ENCODE peak calls at places on chromosomes 5 and 9, in ten cellular contexts. One of them, this sample, is unnamed.

GRCh38 chr5:52657231-52657645 is 130.5 kb upstream of the ITGA1 start:
- DNase-seq in IMR-90: peak; percentile 58
- DNase-seq in GM12878: no peak
- DNase-seq in SK-N-SH: peak; percentile 12
- DNase-seq in astrocyte: peak; percentile 26
- DNase-seq in keratinocyte: no peak
- DNase-seq in MM.1S: peak; percentile 69
- DNase-seq in HepG2: peak; percentile 18
- DNase-seq in HCT116: peak; percentile 42
- DNase-seq in colonic mucosa: no peak
- DNase-seq in this sample: no peak

GRCh38 chr5:154271936-154272514 is 81.5 kb downstream of the GALNT10 start:
- DNase-seq in HCT116: no peak
- DNase-seq in colonic mucosa: no peak
- DNase-seq in IMR-90: no peak
- DNase-seq in HepG2: no peak
- DNase-seq in SK-N-SH: no peak
- DNase-seq in GM12878: no peak
- DNase-seq in keratinocyte: no peak
- DNase-seq in astrocyte: no peak
- DNase-seq in MM.1S: no peak
- DNase-seq in this sample: no peak

GRCh38 chr9:104970588-104970987 is 42.6 kb upstream of the ABCA1 start:
- DNase-seq in keratinocyte: no peak
- DNase-seq in HCT116: no peak
- DNase-seq in SK-N-SH: no peak
- DNase-seq in HepG2: no peak
- DNase-seq in colonic mucosa: no peak
- DNase-seq in astrocyte: peak; percentile 36
- DNase-seq in GM12878: no peak
- DNase-seq in IMR-90: peak; percentile 34
- DNase-seq in MM.1S: no peak
- DNase-seq in this sample: no peak

GRCh38 chr5:153959134-153959957 is 79.4 kb downstream of the FAM114A2 start:
- DNase-seq in astrocyte: peak; percentile 61
- DNase-seq in GM12878: no peak
- DNase-seq in HepG2: no peak
- DNase-seq in colonic mucosa: no peak
- DNase-seq in MM.1S: no peak
- DNase-seq in keratinocyte: no peak
- DNase-seq in IMR-90: peak; percentile 45
- DNase-seq in SK-N-SH: no peak
- DNase-seq in HCT116: no peak
- DNase-seq in this sample: no peak

GRCh38 chr5:117681855-117682254 is 1107.2 kb upstream of the SEMA6A start:
- DNase-seq in HCT116: no peak
- DNase-seq in SK-N-SH: peak; percentile 21
- DNase-seq in keratinocyte: no peak
- DNase-seq in MM.1S: no peak
- DNase-seq in IMR-90: no peak
- DNase-seq in HepG2: no peak
- DNase-seq in GM12878: no peak
- DNase-seq in colonic mucosa: no peak
- DNase-seq in astrocyte: no peak
- DNase-seq in this sample: no peak

GRCh38 chr9:124835026-124835501 is 18.2 kb upstream of the WDR38 start:
- DNase-seq in SK-N-SH: peak; percentile 91
- DNase-seq in HepG2: peak; percentile 36
- DNase-seq in IMR-90: peak; percentile 79
- DNase-seq in colonic mucosa: peak; percentile 38
- DNase-seq in keratinocyte: no peak
- DNase-seq in MM.1S: no peak
- DNase-seq in GM12878: no peak
- DNase-seq in astrocyte: peak; percentile 70
- DNase-seq in HCT116: no peak
- DNase-seq in this sample: peak; percentile 86

GRCh38 chr5:174528821-174529544 is 195.4 kb upstream of the MSX2 start:
- DNase-seq in GM12878: no peak
- DNase-seq in keratinocyte: no peak
- DNase-seq in HCT116: no peak
- DNase-seq in colonic mucosa: no peak
- DNase-seq in IMR-90: peak; percentile 28
- DNase-seq in astrocyte: no peak
- DNase-seq in MM.1S: no peak
- DNase-seq in SK-N-SH: no peak
- DNase-seq in HepG2: no peak
- DNase-seq in this sample: no peak

GRCh38 chr9:92964981-92965758 is 17.8 kb downstream of the FGD3 start:
- DNase-seq in HCT116: no peak
- DNase-seq in colonic mucosa: no peak
- DNase-seq in HepG2: no peak
- DNase-seq in SK-N-SH: no peak
- DNase-seq in astrocyte: no peak
- DNase-seq in keratinocyte: no peak
- DNase-seq in IMR-90: no peak
- DNase-seq in MM.1S: no peak
- DNase-seq in GM12878: no peak
- DNase-seq in this sample: peak; percentile 81

GRCh38 chr9:11973011-11973410 is 720.2 kb upstream of the TYRP1 start:
- DNase-seq in IMR-90: no peak
- DNase-seq in SK-N-SH: no peak
- DNase-seq in HepG2: no peak
- DNase-seq in GM12878: no peak
- DNase-seq in MM.1S: no peak
- DNase-seq in colonic mucosa: no peak
- DNase-seq in astrocyte: peak; percentile 0
- DNase-seq in HCT116: no peak
- DNase-seq in keratinocyte: no peak
- DNase-seq in this sample: no peak

GRCh38 chr9:110897899-110898298 is 140.4 kb downstream of the LPAR1 start:
- DNase-seq in IMR-90: peak; percentile 40
- DNase-seq in colonic mucosa: no peak
- DNase-seq in keratinocyte: no peak
- DNase-seq in astrocyte: no peak
- DNase-seq in MM.1S: no peak
- DNase-seq in HCT116: no peak
- DNase-seq in HepG2: no peak
- DNase-seq in SK-N-SH: no peak
- DNase-seq in GM12878: no peak
- DNase-seq in this sample: no peak

GRCh38 chr5:61623401-61624069 is 291.5 kb downstream of the ZSWIM6 start:
- DNase-seq in colonic mucosa: no peak
- DNase-seq in SK-N-SH: no peak
- DNase-seq in GM12878: no peak
- DNase-seq in HCT116: no peak
- DNase-seq in MM.1S: no peak
- DNase-seq in keratinocyte: no peak
- DNase-seq in astrocyte: peak; percentile 12
- DNase-seq in HepG2: peak; percentile 5
- DNase-seq in IMR-90: no peak
- DNase-seq in this sample: no peak

GRCh38 chr5:96936431-96937221 is 746 bp downstream of the LNPEP start:
- DNase-seq in HepG2: peak; percentile 19
- DNase-seq in SK-N-SH: peak; percentile 28
- DNase-seq in astrocyte: no peak
- DNase-seq in HCT116: no peak
- DNase-seq in colonic mucosa: peak; percentile 58
- DNase-seq in keratinocyte: no peak
- DNase-seq in GM12878: no peak
- DNase-seq in MM.1S: peak; percentile 51
- DNase-seq in IMR-90: peak; percentile 31
- DNase-seq in this sample: peak; percentile 85
- H3K9ac ChIP-seq in HepG2: peak overlapping the region; percentile 78
- H3K9ac ChIP-seq in SK-N-SH: peak overlapping the region; percentile 93
- H3K9ac ChIP-seq in astrocyte: peak overlapping the region; percentile 94
- H3K9ac ChIP-seq in HCT116: peak overlapping the region; percentile 79
- H3K9ac ChIP-seq in colonic mucosa: peak overlapping the region; percentile 96
- H3K9ac ChIP-seq in keratinocyte: peak overlapping the region; percentile 92
- H3K9ac ChIP-seq in GM12878: peak overlapping the region; percentile 93
- H3K9ac ChIP-seq in MM.1S: peak overlapping the region; percentile 78
- H3K9ac ChIP-seq in IMR-90: peak overlapping the region; percentile 54
- H3K9ac ChIP-seq in this sample: peak overlapping the region; percentile 82

GRCh38 chr9:128764361-128764760 is 7.4 kb downstream of the ZER1 start:
- DNase-seq in astrocyte: no peak
- DNase-seq in keratinocyte: no peak
- DNase-seq in GM12878: no peak
- DNase-seq in HCT116: no peak
- DNase-seq in SK-N-SH: no peak
- DNase-seq in HepG2: no peak
- DNase-seq in IMR-90: no peak
- DNase-seq in colonic mucosa: no peak
- DNase-seq in MM.1S: no peak
- DNase-seq in this sample: no peak
- TF ChIP-seq CTCF in astrocyte: no peak
- TF ChIP-seq CTCF in keratinocyte: peak; percentile 7
- TF ChIP-seq CTCF in GM12878: peak; percentile 30
- TF ChIP-seq CTCF in HCT116: peak; percentile 17
- TF ChIP-seq CTCF in SK-N-SH: no peak
- TF ChIP-seq CTCF in HepG2: peak; percentile 52
- TF ChIP-seq CTCF in IMR-90: no peak
- TF ChIP-seq CTCF in colonic mucosa: no peak
- TF ChIP-seq CTCF in MM.1S: no peak
- TF ChIP-seq CTCF in this sample: no peak

GRCh38 chr9:86534572-86535258 is 180.5 kb upstream of the TUT7 start:
- DNase-seq in GM12878: no peak
- DNase-seq in IMR-90: peak; percentile 83
- DNase-seq in astrocyte: no peak
- DNase-seq in MM.1S: no peak
- DNase-seq in SK-N-SH: no peak
- DNase-seq in keratinocyte: no peak
- DNase-seq in HepG2: no peak
- DNase-seq in colonic mucosa: no peak
- DNase-seq in HCT116: no peak
- DNase-seq in this sample: no peak
- H3K27ac ChIP-seq in GM12878: no peak overlapping the region
- H3K27ac ChIP-seq in IMR-90: peak overlapping the region; percentile 91
- H3K27ac ChIP-seq in astrocyte: no peak overlapping the region
- H3K27ac ChIP-seq in MM.1S: no peak overlapping the region
- H3K27ac ChIP-seq in SK-N-SH: no peak overlapping the region
- H3K27ac ChIP-seq in keratinocyte: no peak overlapping the region
- H3K27ac ChIP-seq in HepG2: no peak overlapping the region
- H3K27ac ChIP-seq in colonic mucosa: no peak overlapping the region
- H3K27ac ChIP-seq in HCT116: no peak overlapping the region
- H3K27ac ChIP-seq in this sample: no peak overlapping the region

GRCh38 chr5:140345919-140346347 is 470 bp downstream of the HBEGF start:
- DNase-seq in keratinocyte: no peak
- DNase-seq in HepG2: peak; percentile 35
- DNase-seq in HCT116: no peak
- DNase-seq in astrocyte: peak; percentile 56
- DNase-seq in SK-N-SH: peak; percentile 88
- DNase-seq in colonic mucosa: peak; percentile 61
- DNase-seq in GM12878: no peak
- DNase-seq in MM.1S: no peak
- DNase-seq in IMR-90: peak; percentile 66
- DNase-seq in this sample: peak; percentile 91
- H3K9ac ChIP-seq in keratinocyte: peak overlapping the region; percentile 90
- H3K9ac ChIP-seq in HepG2: peak overlapping the region; percentile 71
- H3K9ac ChIP-seq in HCT116: peak overlapping the region; percentile 70
- H3K9ac ChIP-seq in astrocyte: peak overlapping the region; percentile 96
- H3K9ac ChIP-seq in SK-N-SH: peak overlapping the region; percentile 87
- H3K9ac ChIP-seq in colonic mucosa: peak overlapping the region; percentile 79
- H3K9ac ChIP-seq in GM12878: no peak overlapping the region
- H3K9ac ChIP-seq in MM.1S: peak overlapping the region; percentile 30
- H3K9ac ChIP-seq in IMR-90: peak overlapping the region; percentile 41
- H3K9ac ChIP-seq in this sample: peak overlapping the region; percentile 57